ENCODE peak calls at places on chromosomes 11 and 22, in eight cellular contexts. One of them, this sample, is unnamed.

GRCh38 chr11:132158091-132158490 is 787.7 kb downstream of the NTM start:
- DNase-seq in upper lobe of left lung: no peak
- DNase-seq in occipital lobe: no peak
- DNase-seq in amygdala: no peak
- DNase-seq in stimulated activated CD8-positive, alpha-beta memory T cell treated with anti-CD3 and anti-CD28 coated beads, Interleukin-4, amount 100 ng/mL, for 1 hour: no peak
- DNase-seq in fibroblast of lung: peak; percentile 16
- DNase-seq in NCI-H2029: peak; percentile 42
- DNase-seq in MV-4-11: no peak
- DNase-seq in this sample: no peak

GRCh38 chr11:46711288-46711687 is 7.7 kb upstream of the F2 start:
- DNase-seq in MV-4-11: no peak
- DNase-seq in fibroblast of lung: peak; percentile 45
- DNase-seq in stimulated activated CD8-positive, alpha-beta memory T cell treated with anti-CD3 and anti-CD28 coated beads, Interleukin-4, amount 100 ng/mL, for 1 hour: no peak
- DNase-seq in amygdala: no peak
- DNase-seq in NCI-H2029: no peak
- DNase-seq in occipital lobe: no peak
- DNase-seq in upper lobe of left lung: no peak
- DNase-seq in this sample: no peak

GRCh38 chr11:116439480-116439759 is 333.4 kb downstream of the BUD13 start:
- DNase-seq in fibroblast of lung: no peak
- DNase-seq in amygdala: no peak
- DNase-seq in NCI-H2029: no peak
- DNase-seq in occipital lobe: no peak
- DNase-seq in stimulated activated CD8-positive, alpha-beta memory T cell treated with anti-CD3 and anti-CD28 coated beads, Interleukin-4, amount 100 ng/mL, for 1 hour: no peak
- DNase-seq in MV-4-11: no peak
- DNase-seq in upper lobe of left lung: no peak
- DNase-seq in this sample: no peak

GRCh38 chr11:45444796-45445195 is 158.7 kb upstream of the SYT13 start:
- DNase-seq in NCI-H2029: peak; percentile 8
- DNase-seq in amygdala: no peak
- DNase-seq in fibroblast of lung: no peak
- DNase-seq in upper lobe of left lung: no peak
- DNase-seq in stimulated activated CD8-positive, alpha-beta memory T cell treated with anti-CD3 and anti-CD28 coated beads, Interleukin-4, amount 100 ng/mL, for 1 hour: no peak
- DNase-seq in MV-4-11: no peak
- DNase-seq in occipital lobe: no peak
- DNase-seq in this sample: no peak

GRCh38 chr22:40588726-40589125 is 47.8 kb downstream of the MRTFA start:
- DNase-seq in amygdala: no peak
- DNase-seq in stimulated activated CD8-positive, alpha-beta memory T cell treated with anti-CD3 and anti-CD28 coated beads, Interleukin-4, amount 100 ng/mL, for 1 hour: no peak
- DNase-seq in MV-4-11: peak; percentile 2
- DNase-seq in NCI-H2029: no peak
- DNase-seq in upper lobe of left lung: peak; percentile 57
- DNase-seq in fibroblast of lung: no peak
- DNase-seq in occipital lobe: no peak
- DNase-seq in this sample: no peak

GRCh38 chr11:45930031-45930794 is 7.8 kb downstream of the LARGE2 start:
- DNase-seq in NCI-H2029: peak; percentile 92
- DNase-seq in MV-4-11: peak; percentile 59
- DNase-seq in upper lobe of left lung: peak; percentile 43
- DNase-seq in stimulated activated CD8-positive, alpha-beta memory T cell treated with anti-CD3 and anti-CD28 coated beads, Interleukin-4, amount 100 ng/mL, for 1 hour: no peak
- DNase-seq in occipital lobe: no peak
- DNase-seq in fibroblast of lung: no peak
- DNase-seq in amygdala: no peak
- DNase-seq in this sample: peak; percentile 74

GRCh38 chr11:3026803-3027202 is 30.4 kb downstream of the CARS1 start:
- DNase-seq in amygdala: no peak
- DNase-seq in occipital lobe: no peak
- DNase-seq in MV-4-11: no peak
- DNase-seq in fibroblast of lung: no peak
- DNase-seq in upper lobe of left lung: no peak
- DNase-seq in NCI-H2029: no peak
- DNase-seq in stimulated activated CD8-positive, alpha-beta memory T cell treated with anti-CD3 and anti-CD28 coated beads, Interleukin-4, amount 100 ng/mL, for 1 hour: no peak
- DNase-seq in this sample: no peak

GRCh38 chr11:77089004-77089545 is 13.6 kb upstream of the OMP start:
- DNase-seq in occipital lobe: no peak
- DNase-seq in fibroblast of lung: no peak
- DNase-seq in amygdala: no peak
- DNase-seq in stimulated activated CD8-positive, alpha-beta memory T cell treated with anti-CD3 and anti-CD28 coated beads, Interleukin-4, amount 100 ng/mL, for 1 hour: no peak
- DNase-seq in upper lobe of left lung: no peak
- DNase-seq in NCI-H2029: no peak
- DNase-seq in MV-4-11: no peak
- DNase-seq in this sample: no peak

GRCh38 chr11:69512790-69513189 is 31.3 kb downstream of the LINC01488 start:
- DNase-seq in NCI-H2029: no peak
- DNase-seq in occipital lobe: no peak
- DNase-seq in stimulated activated CD8-positive, alpha-beta memory T cell treated with anti-CD3 and anti-CD28 coated beads, Interleukin-4, amount 100 ng/mL, for 1 hour: no peak
- DNase-seq in upper lobe of left lung: no peak
- DNase-seq in fibroblast of lung: no peak
- DNase-seq in MV-4-11: no peak
- DNase-seq in amygdala: no peak
- DNase-seq in this sample: no peak

GRCh38 chr11:96014234-96014633 is 90.3 kb upstream of the MTMR2 start:
- DNase-seq in stimulated activated CD8-positive, alpha-beta memory T cell treated with anti-CD3 and anti-CD28 coated beads, Interleukin-4, amount 100 ng/mL, for 1 hour: no peak
- DNase-seq in MV-4-11: peak; percentile 46
- DNase-seq in fibroblast of lung: peak; percentile 74
- DNase-seq in occipital lobe: no peak
- DNase-seq in NCI-H2029: no peak
- DNase-seq in amygdala: no peak
- DNase-seq in upper lobe of left lung: no peak
- DNase-seq in this sample: no peak

GRCh38 chr11:29321293-29322132 is 695.3 kb downstream of the KCNA4 start:
- DNase-seq in MV-4-11: no peak
- DNase-seq in NCI-H2029: no peak
- DNase-seq in stimulated activated CD8-positive, alpha-beta memory T cell treated with anti-CD3 and anti-CD28 coated beads, Interleukin-4, amount 100 ng/mL, for 1 hour: no peak
- DNase-seq in amygdala: no peak
- DNase-seq in fibroblast of lung: peak; percentile 93
- DNase-seq in upper lobe of left lung: no peak
- DNase-seq in occipital lobe: no peak
- DNase-seq in this sample: no peak

GRCh38 chr11:106961048-106961447 is 57.2 kb downstream of the GUCY1A2 start:
- DNase-seq in NCI-H2029: no peak
- DNase-seq in stimulated activated CD8-positive, alpha-beta memory T cell treated with anti-CD3 and anti-CD28 coated beads, Interleukin-4, amount 100 ng/mL, for 1 hour: no peak
- DNase-seq in amygdala: no peak
- DNase-seq in occipital lobe: no peak
- DNase-seq in fibroblast of lung: peak; percentile 30
- DNase-seq in MV-4-11: no peak
- DNase-seq in upper lobe of left lung: no peak
- DNase-seq in this sample: no peak

GRCh38 chr11:126949066-126949945 is 51.3 kb downstream of the KIRREL3 start:
- DNase-seq in occipital lobe: peak; percentile 73
- DNase-seq in stimulated activated CD8-positive, alpha-beta memory T cell treated with anti-CD3 and anti-CD28 coated beads, Interleukin-4, amount 100 ng/mL, for 1 hour: no peak
- DNase-seq in amygdala: peak; percentile 35
- DNase-seq in upper lobe of left lung: no peak
- DNase-seq in MV-4-11: no peak
- DNase-seq in NCI-H2029: no peak
- DNase-seq in fibroblast of lung: peak; percentile 95
- DNase-seq in this sample: no peak

GRCh38 chr11:117843666-117844484 is 19.3 kb upstream of the FXYD2 start:
- DNase-seq in amygdala: peak; percentile 42
- DNase-seq in fibroblast of lung: peak; percentile 49
- DNase-seq in upper lobe of left lung: peak; percentile 81
- DNase-seq in MV-4-11: peak; percentile 54
- DNase-seq in NCI-H2029: peak; percentile 12
- DNase-seq in occipital lobe: peak; percentile 67
- DNase-seq in stimulated activated CD8-positive, alpha-beta memory T cell treated with anti-CD3 and anti-CD28 coated beads, Interleukin-4, amount 100 ng/mL, for 1 hour: peak; percentile 75
- DNase-seq in this sample: peak; percentile 86

GRCh38 chr11:8242480-8243280 is 21.0 kb downstream of the LMO1 start:
- DNase-seq in stimulated activated CD8-positive, alpha-beta memory T cell treated with anti-CD3 and anti-CD28 coated beads, Interleukin-4, amount 100 ng/mL, for 1 hour: no peak
- DNase-seq in MV-4-11: no peak
- DNase-seq in NCI-H2029: no peak
- DNase-seq in occipital lobe: no peak
- DNase-seq in upper lobe of left lung: no peak
- DNase-seq in fibroblast of lung: no peak
- DNase-seq in amygdala: no peak
- DNase-seq in this sample: no peak

GRCh38 chr11:9357041-9357440 is 27.4 kb upstream of the IPO7 start:
- DNase-seq in NCI-H2029: no peak
- DNase-seq in upper lobe of left lung: no peak
- DNase-seq in MV-4-11: no peak
- DNase-seq in occipital lobe: no peak
- DNase-seq in amygdala: no peak
- DNase-seq in stimulated activated CD8-positive, alpha-beta memory T cell treated with anti-CD3 and anti-CD28 coated beads, Interleukin-4, amount 100 ng/mL, for 1 hour: no peak
- DNase-seq in fibroblast of lung: no peak
- DNase-seq in this sample: no peak

GRCh38 chr11:15673408-15673811 is 558.7 kb downstream of the INSC start:
- DNase-seq in occipital lobe: no peak
- DNase-seq in upper lobe of left lung: peak; percentile 56
- DNase-seq in fibroblast of lung: peak; percentile 36
- DNase-seq in amygdala: no peak
- DNase-seq in stimulated activated CD8-positive, alpha-beta memory T cell treated with anti-CD3 and anti-CD28 coated beads, Interleukin-4, amount 100 ng/mL, for 1 hour: no peak
- DNase-seq in MV-4-11: no peak
- DNase-seq in NCI-H2029: peak; percentile 62
- DNase-seq in this sample: no peak

GRCh38 chr11:26778000-26778757 is 56.3 kb upstream of the SLC5A12 start:
- DNase-seq in fibroblast of lung: peak; percentile 91
- DNase-seq in NCI-H2029: no peak
- DNase-seq in amygdala: no peak
- DNase-seq in MV-4-11: no peak
- DNase-seq in upper lobe of left lung: no peak
- DNase-seq in stimulated activated CD8-positive, alpha-beta memory T cell treated with anti-CD3 and anti-CD28 coated beads, Interleukin-4, amount 100 ng/mL, for 1 hour: no peak
- DNase-seq in occipital lobe: no peak
- DNase-seq in this sample: no peak